ENCODE peak calls at places on chromosomes 11 and 22, in six cellular contexts. A is GM10248, Z is fibroblast of pulmonary artery, L is testis, O is Calu3, H is fibroblast of mammary gland. I is an unnamed sample.

GRCh38 chr11:114343020-114343419 is 46.8 kb downstream of the NNMT start:
- DNase-seq in A (no peak), Z (no peak), L (no peak), O (no peak), H (no peak), I (no peak)

GRCh38 chr11:17972987-17973386 is 39.9 kb downstream of the SERGEF start:
- DNase-seq in A (no peak), Z (peak; percentile 86), L (peak; percentile 50), O (peak; percentile 32), H (peak; percentile 95), I (peak; percentile 80)

GRCh38 chr11:73287400-73288101 is 15.4 kb downstream of the P2RY6 start:
- DNase-seq in A (no peak), Z (peak; percentile 22), L (peak; percentile 71), O (no peak), H (no peak), I (no peak)

GRCh38 chr11:12243511-12243910 is 133.1 kb downstream of the MICAL2 start:
- DNase-seq in A (no peak), Z (no peak), L (no peak), O (no peak), H (no peak), I (no peak)

GRCh38 chr22:20438066-20438677 is 547 bp upstream of the SCARF2 start:
- DNase-seq in A (no peak), Z (peak; percentile 30), L (no peak), O (no peak), H (no peak), I (peak; percentile 61)

GRCh38 chr11:7892059-7892699 is 38.9 kb downstream of the OR10A6 start:
- DNase-seq in A (no peak), Z (peak; percentile 72), L (no peak), O (no peak), H (peak; percentile 85), I (no peak)

GRCh38 chr22:24951942-24952836 is at the start of gene KIAA1671:
- DNase-seq in A (peak; percentile 94), Z (peak; percentile 76), L (peak; percentile 92), O (peak; percentile 96), H (peak; percentile 42), I (peak; percentile 51)

GRCh38 chr11:76159983-76160661 is 46.2 kb downstream of the WNT11 start:
- DNase-seq in A (no peak), Z (no peak), L (no peak), O (no peak), H (no peak), I (no peak)

GRCh38 chr11:83726316-83726715 is 440.1 kb upstream of the CCDC90B start:
- DNase-seq in A (no peak), Z (no peak), L (no peak), O (no peak), H (no peak), I (no peak)

GRCh38 chr11:60769811-60770210 is 13.1 kb downstream of the MS4A15 start:
- DNase-seq in A (no peak), Z (no peak), L (no peak), O (no peak), H (no peak), I (no peak)

GRCh38 chr11:72243567-72244316 is at the start of gene PHOX2A:
- DNase-seq in A (no peak), Z (no peak), L (no peak), O (no peak), H (no peak), I (no peak)

GRCh38 chr11:116072776-116073175 is 568.6 kb upstream of the CADM1 start:
- DNase-seq in A (peak; percentile 30), Z (no peak), L (peak; percentile 32), O (no peak), H (no peak), I (no peak)
- TF ChIP-seq CTCF in A (peak; percentile 10), Z (no peak), L (no peak), O (no peak), H (no peak), I (peak; percentile 31)

GRCh38 chr11:117662870-117663269 is 134.1 kb downstream of the DSCAML1 start:
- DNase-seq in A (no peak), Z (no peak), L (no peak), O (no peak), H (no peak), I (no peak)

GRCh38 chr11:117662255-117662654 is 134.8 kb downstream of the DSCAML1 start:
- DNase-seq in A (no peak), Z (no peak), L (no peak), O (no peak), H (no peak), I (no peak)

GRCh38 chr11:117663826-117664225 is 133.2 kb downstream of the DSCAML1 start:
- DNase-seq in A (no peak), Z (no peak), L (no peak), O (no peak), H (no peak), I (no peak)

GRCh38 chr11:117664897-117665296 is 132.1 kb downstream of the DSCAML1 start:
- DNase-seq in A (no peak), Z (no peak), L (no peak), O (no peak), H (no peak), I (no peak)

DNA sequence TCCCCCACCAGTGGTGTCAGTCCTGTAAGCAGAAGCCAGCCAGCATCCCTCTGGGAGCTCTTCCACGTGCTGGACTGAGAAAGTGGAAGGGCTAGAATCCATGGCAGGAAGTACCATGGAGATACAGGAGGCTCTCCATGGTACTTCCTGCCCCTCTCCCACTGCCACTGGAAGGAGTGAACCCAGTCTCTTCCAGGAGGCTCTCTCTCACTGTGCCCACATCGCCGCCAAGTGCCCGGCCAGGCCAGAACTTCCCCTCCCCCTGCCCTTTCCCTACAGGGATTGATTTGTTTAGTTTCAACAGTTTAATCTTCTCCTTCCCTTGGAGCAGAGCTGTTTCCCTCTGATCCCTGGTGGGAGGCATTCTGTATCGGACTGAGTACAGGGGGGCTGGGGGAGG is 133.6 kb downstream of the DSCAML1 start:
- DNase-seq in A (no peak), Z (no peak), L (no peak), O (no peak), H (no peak), I (no peak)
- TF ChIP-seq CTCF in A (no peak), Z (no peak), L (no peak), O (no peak), H (no peak), I (no peak)

DNA sequence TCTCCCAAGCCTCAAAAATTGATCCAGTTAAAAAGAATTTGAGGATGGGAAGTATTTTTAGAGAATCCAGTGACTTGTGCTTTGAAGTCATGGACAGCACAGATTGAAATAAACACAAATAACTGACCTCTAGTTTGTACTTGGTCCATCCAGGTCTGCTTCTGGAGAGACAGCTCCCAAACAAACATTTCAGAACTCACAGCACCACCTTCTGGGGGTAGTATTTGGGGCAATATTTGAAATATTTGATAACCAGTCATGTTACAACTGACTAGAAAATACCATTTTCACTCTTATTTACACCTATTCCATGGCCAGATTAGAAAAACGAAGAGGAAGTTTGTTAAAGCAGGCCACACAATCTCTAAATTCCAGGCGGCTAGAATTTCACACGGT is 56.2 kb downstream of the CTSC start:
- DNase-seq in A (no peak), Z (peak; percentile 43), L (no peak), O (peak; percentile 7), H (peak; percentile 23), I (peak; percentile 15)
- TF ChIP-seq CTCF in A (no peak), Z (peak; percentile 26), L (peak; percentile 16), O (no peak), H (peak; percentile 17), I (peak; percentile 16)

GRCh38 chr22:44067033-44067432 is 42.9 kb downstream of the PARVB start:
- DNase-seq in A (no peak), Z (no peak), L (no peak), O (no peak), H (no peak), I (no peak)
- TF ChIP-seq CTCF in A (no peak), Z (no peak), L (no peak), O (no peak), H (no peak), I (no peak)

GRCh38 chr11:45082744-45083543 is 63.5 kb upstream of the PRDM11 start:
- DNase-seq in A (no peak), Z (no peak), L (no peak), O (no peak), H (no peak), I (no peak)

GRCh38 chr11:45085657-45086501 is 60.6 kb upstream of the PRDM11 start:
- DNase-seq in A (no peak), Z (no peak), L (no peak), O (no peak), H (no peak), I (no peak)

GRCh38 chr11:45086526-45086925 is 59.9 kb upstream of the PRDM11 start:
- DNase-seq in A (no peak), Z (no peak), L (no peak), O (no peak), H (no peak), I (no peak)

GRCh38 chr11:45079943-45080719 is 66.3 kb upstream of the PRDM11 start:
- DNase-seq in A (peak; percentile 46), Z (no peak), L (no peak), O (no peak), H (no peak), I (no peak)

GRCh38 chr11:45083544-45084087 is 62.8 kb upstream of the PRDM11 start:
- DNase-seq in A (no peak), Z (no peak), L (no peak), O (peak; percentile 45), H (no peak), I (no peak)
- TF ChIP-seq CTCF in A (no peak), Z (peak; percentile 56), L (no peak), O (peak; percentile 42), H (peak; percentile 34), I (peak; percentile 46)

I was measured in astrocyte of the spinal cord.